ENCODE peak calls at places on chromosomes 16 and 17, in eight cellular contexts. One of them, this sample, is unnamed.

GRCh38 chr16:30829130-30830071 is 42.4 kb upstream of the ZNF629 start:
- DNase-seq in progenitor cell of endocrine pancreas: no peak
- DNase-seq in putamen: no peak
- DNase-seq in NCI-H510A: no peak
- DNase-seq in AG04450: no peak
- DNase-seq in activated CD4-positive, alpha-beta T cell treated with anti-CD3 and anti-CD28 coated beads for 1 hour: no peak
- DNase-seq in fibroblast of pulmonary artery: no peak
- DNase-seq in AG09309: no peak
- DNase-seq in this sample: no peak

GRCh38 chr17:77580531-77580930 is 378.0 kb upstream of the TNRC6C start:
- DNase-seq in progenitor cell of endocrine pancreas: no peak
- DNase-seq in AG09309: no peak
- DNase-seq in AG04450: no peak
- DNase-seq in fibroblast of pulmonary artery: no peak
- DNase-seq in NCI-H510A: no peak
- DNase-seq in putamen: no peak
- DNase-seq in activated CD4-positive, alpha-beta T cell treated with anti-CD3 and anti-CD28 coated beads for 1 hour: no peak
- DNase-seq in this sample: no peak

GRCh38 chr17:81153340-81153803 is 11.9 kb upstream of the PVALEF start:
- DNase-seq in fibroblast of pulmonary artery: peak
- DNase-seq in activated CD4-positive, alpha-beta T cell treated with anti-CD3 and anti-CD28 coated beads for 1 hour: no peak
- DNase-seq in NCI-H510A: no peak
- DNase-seq in AG04450: no peak
- DNase-seq in AG09309: no peak
- DNase-seq in putamen: peak
- DNase-seq in progenitor cell of endocrine pancreas: no peak
- DNase-seq in this sample: no peak

GRCh38 chr16:81513204-81514040 is 68.8 kb downstream of the CMIP start:
- DNase-seq in putamen: no peak
- DNase-seq in AG09309: no peak
- DNase-seq in NCI-H510A: no peak
- DNase-seq in activated CD4-positive, alpha-beta T cell treated with anti-CD3 and anti-CD28 coated beads for 1 hour: no peak
- DNase-seq in AG04450: no peak
- DNase-seq in fibroblast of pulmonary artery: peak
- DNase-seq in progenitor cell of endocrine pancreas: no peak
- DNase-seq in this sample: peak

GRCh38 chr16:57361384-57361783 is 2.8 kb downstream of the CCL22 start:
- DNase-seq in progenitor cell of endocrine pancreas: no peak
- DNase-seq in activated CD4-positive, alpha-beta T cell treated with anti-CD3 and anti-CD28 coated beads for 1 hour: no peak
- DNase-seq in putamen: no peak
- DNase-seq in AG09309: no peak
- DNase-seq in fibroblast of pulmonary artery: no peak
- DNase-seq in AG04450: no peak
- DNase-seq in NCI-H510A: no peak
- DNase-seq in this sample: no peak

GRCh38 chr16:75679366-75679765 is 2.6 kb upstream of the CPHXL2 start:
- DNase-seq in activated CD4-positive, alpha-beta T cell treated with anti-CD3 and anti-CD28 coated beads for 1 hour: no peak
- DNase-seq in AG09309: no peak
- DNase-seq in NCI-H510A: no peak
- DNase-seq in fibroblast of pulmonary artery: peak
- DNase-seq in putamen: no peak
- DNase-seq in AG04450: no peak
- DNase-seq in progenitor cell of endocrine pancreas: no peak
- DNase-seq in this sample: no peak

GRCh38 chr16:27712251-27712711 is 162.3 kb downstream of the KATNIP start:
- DNase-seq in AG09309: no peak
- DNase-seq in putamen: peak
- DNase-seq in fibroblast of pulmonary artery: no peak
- DNase-seq in progenitor cell of endocrine pancreas: no peak
- DNase-seq in AG04450: no peak
- DNase-seq in activated CD4-positive, alpha-beta T cell treated with anti-CD3 and anti-CD28 coated beads for 1 hour: no peak
- DNase-seq in NCI-H510A: no peak
- DNase-seq in this sample: no peak

GRCh38 chr16:11601425-11601824 is 14.7 kb upstream of the LITAF start:
- DNase-seq in activated CD4-positive, alpha-beta T cell treated with anti-CD3 and anti-CD28 coated beads for 1 hour: no peak
- DNase-seq in AG04450: no peak
- DNase-seq in NCI-H510A: no peak
- DNase-seq in fibroblast of pulmonary artery: no peak
- DNase-seq in AG09309: no peak
- DNase-seq in putamen: no peak
- DNase-seq in progenitor cell of endocrine pancreas: no peak
- DNase-seq in this sample: no peak

GRCh38 chr17:2063306-2064146 is 8.6 kb downstream of the HIC1 start:
- DNase-seq in progenitor cell of endocrine pancreas: no peak
- DNase-seq in AG09309: no peak
- DNase-seq in activated CD4-positive, alpha-beta T cell treated with anti-CD3 and anti-CD28 coated beads for 1 hour: no peak
- DNase-seq in putamen: no peak
- DNase-seq in NCI-H510A: no peak
- DNase-seq in AG04450: no peak
- DNase-seq in fibroblast of pulmonary artery: peak
- DNase-seq in this sample: no peak

GRCh38 chr16:8660841-8661301 is 13.5 kb upstream of the ABAT start:
- DNase-seq in fibroblast of pulmonary artery: peak
- DNase-seq in NCI-H510A: peak
- DNase-seq in activated CD4-positive, alpha-beta T cell treated with anti-CD3 and anti-CD28 coated beads for 1 hour: peak
- DNase-seq in progenitor cell of endocrine pancreas: peak
- DNase-seq in putamen: peak
- DNase-seq in AG04450: peak
- DNase-seq in AG09309: no peak
- DNase-seq in this sample: peak

GRCh38 chr17:51165680-51166197 is 472 bp upstream of the NME2 start:
- DNase-seq in putamen: no peak
- DNase-seq in progenitor cell of endocrine pancreas: peak
- DNase-seq in activated CD4-positive, alpha-beta T cell treated with anti-CD3 and anti-CD28 coated beads for 1 hour: no peak
- DNase-seq in AG04450: no peak
- DNase-seq in AG09309: no peak
- DNase-seq in NCI-H510A: no peak
- DNase-seq in fibroblast of pulmonary artery: no peak
- DNase-seq in this sample: no peak

GRCh38 chr16:101586-101985 is 23.6 kb downstream of the MPG start:
- DNase-seq in progenitor cell of endocrine pancreas: no peak
- DNase-seq in AG09309: no peak
- DNase-seq in activated CD4-positive, alpha-beta T cell treated with anti-CD3 and anti-CD28 coated beads for 1 hour: no peak
- DNase-seq in putamen: no peak
- DNase-seq in NCI-H510A: no peak
- DNase-seq in AG04450: no peak
- DNase-seq in fibroblast of pulmonary artery: no peak
- DNase-seq in this sample: no peak

GRCh38 chr17:83050651-83051422 is 28.6 kb upstream of the METRNL start:
- DNase-seq in progenitor cell of endocrine pancreas: no peak
- DNase-seq in fibroblast of pulmonary artery: no peak
- DNase-seq in activated CD4-positive, alpha-beta T cell treated with anti-CD3 and anti-CD28 coated beads for 1 hour: no peak
- DNase-seq in NCI-H510A: peak
- DNase-seq in putamen: no peak
- DNase-seq in AG09309: no peak
- DNase-seq in AG04450: no peak
- DNase-seq in this sample: no peak

GRCh38 chr16:539901-540530 is 12.5 kb downstream of the CAPN15 start:
- DNase-seq in activated CD4-positive, alpha-beta T cell treated with anti-CD3 and anti-CD28 coated beads for 1 hour: no peak
- DNase-seq in AG09309: no peak
- DNase-seq in NCI-H510A: no peak
- DNase-seq in putamen: no peak
- DNase-seq in progenitor cell of endocrine pancreas: no peak
- DNase-seq in AG04450: peak
- DNase-seq in fibroblast of pulmonary artery: no peak
- DNase-seq in this sample: no peak

GRCh38 chr17:19727466-19728113 is 11.2 kb upstream of the SLC47A2 start:
- DNase-seq in AG04450: peak
- DNase-seq in progenitor cell of endocrine pancreas: no peak
- DNase-seq in putamen: peak
- DNase-seq in fibroblast of pulmonary artery: peak
- DNase-seq in activated CD4-positive, alpha-beta T cell treated with anti-CD3 and anti-CD28 coated beads for 1 hour: no peak
- DNase-seq in NCI-H510A: no peak
- DNase-seq in AG09309: peak
- DNase-seq in this sample: peak

GRCh38 chr16:26765087-26765486 is 301.6 kb upstream of the C16orf82 start:
- DNase-seq in progenitor cell of endocrine pancreas: no peak
- DNase-seq in NCI-H510A: peak
- DNase-seq in fibroblast of pulmonary artery: no peak
- DNase-seq in putamen: no peak
- DNase-seq in AG04450: no peak
- DNase-seq in activated CD4-positive, alpha-beta T cell treated with anti-CD3 and anti-CD28 coated beads for 1 hour: no peak
- DNase-seq in AG09309: no peak
- DNase-seq in this sample: no peak

GRCh38 chr17:72970794-72971512 is 121.5 kb downstream of the SLC39A11 start:
- DNase-seq in fibroblast of pulmonary artery: no peak
- DNase-seq in AG04450: no peak
- DNase-seq in NCI-H510A: no peak
- DNase-seq in progenitor cell of endocrine pancreas: no peak
- DNase-seq in putamen: no peak
- DNase-seq in AG09309: no peak
- DNase-seq in activated CD4-positive, alpha-beta T cell treated with anti-CD3 and anti-CD28 coated beads for 1 hour: no peak
- DNase-seq in this sample: no peak

GRCh38 chr17:69539274-69539673 is 124.8 kb downstream of the MAP2K6 start:
- DNase-seq in fibroblast of pulmonary artery: peak
- DNase-seq in putamen: no peak
- DNase-seq in NCI-H510A: no peak
- DNase-seq in AG04450: no peak
- DNase-seq in activated CD4-positive, alpha-beta T cell treated with anti-CD3 and anti-CD28 coated beads for 1 hour: no peak
- DNase-seq in AG09309: no peak
- DNase-seq in progenitor cell of endocrine pancreas: no peak
- DNase-seq in this sample: no peak

GRCh38 chr17:16449121-16449570 is 33.8 kb downstream of the TRPV2 start:
- DNase-seq in fibroblast of pulmonary artery: no peak
- DNase-seq in putamen: no peak
- DNase-seq in activated CD4-positive, alpha-beta T cell treated with anti-CD3 and anti-CD28 coated beads for 1 hour: no peak
- DNase-seq in progenitor cell of endocrine pancreas: no peak
- DNase-seq in NCI-H510A: no peak
- DNase-seq in AG09309: no peak
- DNase-seq in AG04450: no peak
- DNase-seq in this sample: no peak

GRCh38 chr16:28140788-28141618 is 70.8 kb downstream of the XPO6 start:
- DNase-seq in AG04450: no peak
- DNase-seq in fibroblast of pulmonary artery: peak
- DNase-seq in putamen: no peak
- DNase-seq in AG09309: no peak
- DNase-seq in progenitor cell of endocrine pancreas: no peak
- DNase-seq in NCI-H510A: no peak
- DNase-seq in activated CD4-positive, alpha-beta T cell treated with anti-CD3 and anti-CD28 coated beads for 1 hour: peak
- DNase-seq in this sample: no peak

GRCh38 chr17:14717849-14718248 is 417.0 kb downstream of the HS3ST3B1 start:
- DNase-seq in putamen: no peak
- DNase-seq in activated CD4-positive, alpha-beta T cell treated with anti-CD3 and anti-CD28 coated beads for 1 hour: no peak
- DNase-seq in NCI-H510A: no peak
- DNase-seq in AG04450: no peak
- DNase-seq in AG09309: no peak
- DNase-seq in fibroblast of pulmonary artery: no peak
- DNase-seq in progenitor cell of endocrine pancreas: no peak
- DNase-seq in this sample: no peak